ENCODE peak calls at places on chromosomes 11 and 22, in four cellular contexts. One of them, this sample, is unnamed.

GRCh38 chr22:49345896-49346295 is 481.8 kb downstream of the BRD1 start:
- DNase-seq in GM23248: no peak
- DNase-seq in Panc1: no peak
- DNase-seq in dorsolateral prefrontal cortex: no peak
- DNase-seq in this sample: no peak

GRCh38 chr11:31417816-31418215 is 48.2 kb downstream of the DNAJC24 start:
- DNase-seq in dorsolateral prefrontal cortex: no peak
- DNase-seq in Panc1: no peak
- DNase-seq in GM23248: no peak
- DNase-seq in this sample: no peak

GRCh38 chr11:13761712-13762111 is 93.2 kb downstream of the FAR1 start:
- DNase-seq in dorsolateral prefrontal cortex: no peak
- DNase-seq in Panc1: no peak
- DNase-seq in GM23248: peak
- DNase-seq in this sample: no peak

GRCh38 chr22:50084085-50084484 is 1.1 kb downstream of the MLC1 start:
- DNase-seq in GM23248: no peak
- DNase-seq in dorsolateral prefrontal cortex: no peak
- DNase-seq in Panc1: no peak
- DNase-seq in this sample: no peak

GRCh38 chr22:45717787-45718186 is 46.2 kb downstream of the ATXN10 start:
- DNase-seq in GM23248: peak
- DNase-seq in Panc1: no peak
- DNase-seq in dorsolateral prefrontal cortex: no peak
- DNase-seq in this sample: no peak

GRCh38 chr22:49398115-49398514 is 429.6 kb downstream of the BRD1 start:
- DNase-seq in dorsolateral prefrontal cortex: no peak
- DNase-seq in GM23248: no peak
- DNase-seq in Panc1: no peak
- DNase-seq in this sample: no peak

GRCh38 chr22:46547883-46548244 is 10.4 kb upstream of the CELSR1 start:
- DNase-seq in Panc1: no peak
- DNase-seq in dorsolateral prefrontal cortex: no peak
- DNase-seq in GM23248: peak
- DNase-seq in this sample: no peak

GRCh38 chr22:49303061-49303735 is 524.5 kb downstream of the BRD1 start:
- DNase-seq in dorsolateral prefrontal cortex: no peak
- DNase-seq in Panc1: no peak
- DNase-seq in GM23248: no peak
- DNase-seq in this sample: no peak

GRCh38 chr11:23789938-23790371 is 706.9 kb upstream of the LUZP2 start:
- DNase-seq in dorsolateral prefrontal cortex: no peak
- DNase-seq in GM23248: peak
- DNase-seq in Panc1: no peak
- DNase-seq in this sample: no peak

GRCh38 chr22:18031670-18032454 is 7.5 kb upstream of the MICAL3 start:
- DNase-seq in dorsolateral prefrontal cortex: peak
- DNase-seq in GM23248: peak
- DNase-seq in Panc1: peak
- DNase-seq in this sample: no peak

GRCh38 chr22:28791841-28792490 is 8.4 kb downstream of the XBP1 start:
- DNase-seq in dorsolateral prefrontal cortex: no peak
- DNase-seq in GM23248: no peak
- DNase-seq in Panc1: no peak
- DNase-seq in this sample: peak

GRCh38 chr11:2995091-2995561 is 3.0 kb upstream of the NAP1L4 start:
- DNase-seq in Panc1: no peak
- DNase-seq in GM23248: no peak
- DNase-seq in dorsolateral prefrontal cortex: no peak
- DNase-seq in this sample: no peak

DNA sequence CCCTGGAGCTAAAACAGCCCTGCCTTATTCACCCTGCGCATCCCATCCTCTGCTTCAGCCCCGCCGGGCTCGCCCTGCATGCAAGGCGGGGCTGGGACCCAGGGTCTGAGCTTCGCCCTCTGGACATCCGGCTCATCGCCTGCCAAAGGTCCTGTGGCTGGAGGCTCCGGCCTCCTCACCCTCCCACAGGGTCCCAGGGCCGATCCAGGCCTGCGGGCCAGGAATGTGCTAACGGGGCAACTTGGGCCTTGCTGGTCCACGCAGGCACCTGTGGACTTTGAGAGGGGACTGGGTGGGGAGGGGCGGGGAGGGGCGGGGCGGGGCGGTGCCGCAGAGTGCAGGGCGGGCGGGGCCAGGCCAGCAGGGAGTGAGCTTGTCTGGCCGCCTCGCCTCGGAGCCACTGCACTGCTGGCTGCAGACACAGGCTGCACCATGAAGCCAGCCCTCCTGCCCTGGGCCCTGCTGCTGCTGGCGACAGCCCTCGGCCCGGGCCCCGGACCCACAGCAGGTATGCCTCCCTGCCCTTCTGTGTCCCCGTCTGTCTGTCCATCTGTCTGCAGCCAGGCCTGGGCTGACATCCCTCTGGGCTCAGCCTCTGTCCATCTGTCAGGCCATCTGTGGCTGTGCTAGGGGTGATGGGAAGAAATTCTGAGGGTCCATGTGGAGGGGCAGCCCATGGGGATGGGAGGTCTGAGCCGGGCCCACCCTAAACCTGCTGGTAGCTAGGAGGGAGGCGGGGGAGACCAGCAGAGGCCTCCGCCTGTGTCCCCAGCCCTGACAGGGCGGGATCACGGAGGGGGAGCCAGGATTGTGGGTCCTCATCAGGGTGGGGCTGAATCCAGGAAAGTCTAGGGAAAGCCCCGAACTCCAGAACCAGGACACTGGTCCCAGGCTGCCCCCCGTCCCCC is at the start of gene SUSD2:
- DNase-seq in GM23248: no peak
- DNase-seq in dorsolateral prefrontal cortex: no peak
- DNase-seq in Panc1: no peak
- DNase-seq in this sample: no peak
- H3K4me3 ChIP-seq in GM23248: no peak
- H3K4me3 ChIP-seq in dorsolateral prefrontal cortex: no peak
- H3K4me3 ChIP-seq in Panc1: no peak
- H3K4me3 ChIP-seq in this sample: no peak

GRCh38 chr11:11486423-11486822 is 133.4 kb upstream of the CSNK2A3 start:
- DNase-seq in dorsolateral prefrontal cortex: no peak
- DNase-seq in GM23248: no peak
- DNase-seq in Panc1: no peak
- DNase-seq in this sample: no peak

GRCh38 chr11:11491589-11491988 is 130.2 kb downstream of the GALNT18 start:
- DNase-seq in GM23248: no peak
- DNase-seq in Panc1: no peak
- DNase-seq in dorsolateral prefrontal cortex: no peak
- DNase-seq in this sample: no peak

GRCh38 chr11:11493698-11494097 is 128.1 kb downstream of the GALNT18 start:
- DNase-seq in Panc1: no peak
- DNase-seq in dorsolateral prefrontal cortex: no peak
- DNase-seq in GM23248: no peak
- DNase-seq in this sample: no peak

GRCh38 chr11:11494348-11494747 is 127.5 kb downstream of the GALNT18 start:
- DNase-seq in dorsolateral prefrontal cortex: no peak
- DNase-seq in GM23248: no peak
- DNase-seq in Panc1: no peak
- DNase-seq in this sample: no peak

DNA sequence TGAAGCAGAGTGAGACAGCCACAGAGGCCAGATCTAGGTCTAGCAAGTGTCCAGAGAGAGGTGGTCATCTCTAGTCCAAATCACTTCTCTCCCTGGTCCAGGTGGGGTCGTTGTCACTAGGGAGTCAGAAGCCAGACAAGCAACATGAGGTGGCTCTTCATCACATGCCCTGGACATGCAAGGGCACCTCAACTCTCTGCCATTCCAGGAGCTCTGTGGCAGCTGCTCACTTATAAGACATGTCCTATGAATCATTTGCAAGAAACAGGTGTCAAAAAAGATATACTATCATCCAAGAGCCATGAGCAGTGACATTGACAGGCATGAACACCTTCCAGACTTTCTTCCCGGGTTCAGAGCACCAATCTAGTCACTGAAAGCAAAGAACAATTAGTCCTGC is 130.8 kb downstream of the GALNT18 start:
- DNase-seq in GM23248: no peak
- DNase-seq in Panc1: no peak
- DNase-seq in dorsolateral prefrontal cortex: no peak
- DNase-seq in this sample: no peak
- H3K4me3 ChIP-seq in GM23248: no peak
- H3K4me3 ChIP-seq in Panc1: no peak
- H3K4me3 ChIP-seq in dorsolateral prefrontal cortex: no peak
- H3K4me3 ChIP-seq in this sample: no peak

GRCh38 chr11:61021661-61022212 is 50.3 kb downstream of the CD6 start:
- DNase-seq in GM23248: no peak
- DNase-seq in Panc1: no peak
- DNase-seq in dorsolateral prefrontal cortex: no peak
- DNase-seq in this sample: peak
- H3K4me3 ChIP-seq in GM23248: no peak
- H3K4me3 ChIP-seq in Panc1: no peak
- H3K4me3 ChIP-seq in dorsolateral prefrontal cortex: no peak
- H3K4me3 ChIP-seq in this sample: no peak

DNA sequence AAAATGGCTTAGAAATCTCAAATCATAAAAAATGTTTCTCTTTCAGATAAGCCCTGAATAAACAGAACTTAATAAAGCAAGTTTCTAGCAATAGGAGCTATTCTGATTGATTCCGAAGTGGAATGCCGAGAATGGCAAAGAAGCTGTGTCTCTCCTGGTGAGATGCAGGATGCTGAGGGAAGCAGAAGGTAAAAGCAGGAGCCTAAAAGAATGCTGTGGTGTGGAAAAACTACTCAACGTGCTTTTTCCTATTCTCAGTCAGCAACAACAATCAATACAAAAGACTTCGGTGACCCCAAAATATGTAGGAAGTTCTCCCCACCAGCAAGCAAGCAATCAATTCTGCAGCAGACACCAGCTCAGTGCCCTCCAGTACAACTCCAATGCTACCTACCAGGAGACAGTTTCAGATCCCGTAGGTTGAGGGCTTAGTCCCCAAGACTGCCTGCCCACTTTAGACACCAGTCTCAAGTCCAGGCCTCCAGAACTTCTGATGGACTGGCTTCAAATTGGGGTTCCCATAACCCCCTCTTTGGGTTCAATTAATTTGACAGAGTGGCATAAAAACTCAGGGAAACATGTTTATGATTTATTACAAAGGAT is 6.6 kb downstream of the CTSC start:
- DNase-seq in Panc1: no peak
- DNase-seq in GM23248: no peak
- DNase-seq in dorsolateral prefrontal cortex: no peak
- DNase-seq in this sample: no peak
- H3K4me3 ChIP-seq in Panc1: no peak
- H3K4me3 ChIP-seq in GM23248: no peak
- H3K4me3 ChIP-seq in dorsolateral prefrontal cortex: no peak
- H3K4me3 ChIP-seq in this sample: no peak

GRCh38 chr11:68940651-68941323 is 37.1 kb downstream of the IGHMBP2 start:
- DNase-seq in dorsolateral prefrontal cortex: no peak
- DNase-seq in GM23248: no peak
- DNase-seq in Panc1: no peak
- DNase-seq in this sample: no peak

GRCh38 chr11:68938816-68939582 is 35.3 kb downstream of the IGHMBP2 start:
- DNase-seq in Panc1: no peak
- DNase-seq in dorsolateral prefrontal cortex: no peak
- DNase-seq in GM23248: no peak
- DNase-seq in this sample: no peak

GRCh38 chr11:68938088-68938487 is 34.4 kb downstream of the IGHMBP2 start:
- DNase-seq in dorsolateral prefrontal cortex: no peak
- DNase-seq in GM23248: no peak
- DNase-seq in Panc1: no peak
- DNase-seq in this sample: no peak

GRCh38 chr11:68941324-68942089 is 37.8 kb downstream of the IGHMBP2 start:
- DNase-seq in dorsolateral prefrontal cortex: no peak
- DNase-seq in GM23248: no peak
- DNase-seq in Panc1: no peak
- DNase-seq in this sample: no peak

DNA sequence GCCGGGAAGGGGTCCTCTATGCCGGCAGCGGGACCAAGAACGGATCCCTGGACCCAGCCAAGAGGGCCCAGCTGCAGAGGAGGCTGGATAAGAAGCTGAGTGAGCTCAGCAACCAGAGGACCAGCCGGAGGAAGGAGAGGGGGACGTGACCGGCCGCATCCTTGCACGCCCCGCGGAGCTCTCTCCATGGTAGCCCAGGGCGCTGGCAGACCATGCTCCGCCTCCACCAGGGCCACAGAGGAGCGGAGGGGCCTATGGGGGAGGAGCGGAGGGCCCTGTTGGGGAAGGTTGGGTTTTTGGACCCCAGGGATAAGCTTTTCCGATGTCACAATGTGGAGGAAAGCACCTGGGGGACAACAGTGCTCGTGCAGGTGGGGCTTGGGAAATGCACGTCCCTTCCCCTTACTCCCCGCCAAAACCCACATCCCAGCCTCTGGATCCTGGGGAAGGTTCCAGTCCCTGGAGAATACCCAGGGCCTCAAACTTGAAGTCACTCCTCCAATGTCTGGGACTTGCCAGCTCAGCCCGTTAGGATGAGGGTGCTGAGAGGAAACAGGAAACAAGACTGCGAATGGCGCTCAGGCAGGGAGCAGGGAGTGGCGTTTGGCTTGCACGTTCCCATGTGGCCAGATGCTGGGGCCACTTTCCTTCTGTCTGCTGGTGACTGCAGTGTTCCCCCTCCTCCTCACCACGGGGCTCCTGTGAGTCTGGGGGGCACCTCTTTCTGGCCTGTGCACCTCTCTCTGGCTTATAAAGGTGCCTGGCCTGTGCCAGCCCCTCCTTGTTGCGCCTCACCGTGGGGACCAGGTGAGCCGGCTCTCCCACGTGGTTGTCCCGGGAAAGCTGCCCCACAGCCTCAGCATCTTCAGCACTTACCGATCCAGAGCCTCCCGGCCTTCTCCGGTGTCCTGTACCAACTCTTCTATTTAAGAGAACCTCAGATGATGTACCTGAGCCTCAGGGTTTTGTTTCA is 36.2 kb downstream of the IGHMBP2 start:
- DNase-seq in dorsolateral prefrontal cortex: no peak
- DNase-seq in Panc1: no peak
- DNase-seq in GM23248: no peak
- DNase-seq in this sample: no peak
- H3K4me3 ChIP-seq in dorsolateral prefrontal cortex: no peak
- H3K4me3 ChIP-seq in Panc1: no peak
- H3K4me3 ChIP-seq in GM23248: no peak
- H3K4me3 ChIP-seq in this sample: no peak

GRCh38 chr22:36816338-36816634 is 549 bp downstream of the PVALB start:
- DNase-seq in dorsolateral prefrontal cortex: no peak
- DNase-seq in GM23248: peak
- DNase-seq in Panc1: no peak
- DNase-seq in this sample: no peak

GRCh38 chr22:36818010-36818642 is 1.3 kb upstream of the PVALB start:
- DNase-seq in dorsolateral prefrontal cortex: no peak
- DNase-seq in Panc1: no peak
- DNase-seq in GM23248: peak
- DNase-seq in this sample: no peak

GRCh38 chr22:36815558-36816337 is 1.1 kb downstream of the PVALB start:
- DNase-seq in GM23248: no peak
- DNase-seq in Panc1: no peak
- DNase-seq in dorsolateral prefrontal cortex: no peak
- DNase-seq in this sample: no peak

GRCh38 chr22:36816635-36817428 is at the start of gene PVALB:
- DNase-seq in Panc1: no peak
- DNase-seq in dorsolateral prefrontal cortex: peak
- DNase-seq in GM23248: peak
- DNase-seq in this sample: no peak

DNA sequence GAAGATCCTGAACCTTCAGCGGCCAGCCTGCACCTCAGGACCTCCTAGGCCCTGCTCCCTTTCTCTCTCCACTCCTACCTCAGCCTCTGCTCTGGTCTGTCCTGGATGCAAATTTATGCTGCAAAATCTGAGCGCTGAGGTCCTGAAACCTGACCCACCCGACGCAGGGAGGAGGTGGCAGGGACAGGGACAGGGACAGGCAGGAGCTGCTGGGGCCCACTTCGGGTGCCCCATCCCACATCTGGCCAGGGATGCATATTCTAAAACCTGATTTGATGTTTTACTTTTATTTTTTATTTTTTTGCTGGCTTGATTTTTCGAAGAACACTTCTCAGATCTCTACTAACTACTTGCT is 571 bp upstream of the PVALB start:
- DNase-seq in GM23248: no peak
- DNase-seq in Panc1: no peak
- DNase-seq in dorsolateral prefrontal cortex: no peak
- DNase-seq in this sample: no peak
- H3K4me3 ChIP-seq in GM23248: no peak
- H3K4me3 ChIP-seq in Panc1: no peak
- H3K4me3 ChIP-seq in dorsolateral prefrontal cortex: peak
- H3K4me3 ChIP-seq in this sample: no peak

This sample was measured in GM06990.